ENCODE peak calls at places on chromosomes 13 and 19, in five cellular contexts. A is NT2/D1, J is H1, B is GM12878, Q is HepG2. H is an unnamed sample.

GRCh38 chr13:93861818-93862217 is 617.7 kb downstream of the DCT start:
- DNase-seq in A (peak), J (no peak), B (no peak), Q (no peak), H (peak)

GRCh38 chr19:34254552-34255432 is at the start of gene GARRE1:
- DNase-seq in A (no peak), J (peak), B (no peak), Q (no peak), H (peak)

GRCh38 chr19:1610579-1610978 is 5.3 kb upstream of the UQCR11 start:
- DNase-seq in A (no peak), J (no peak), B (no peak), Q (no peak), H (no peak)

GRCh38 chr13:51420681-51421476 is 32.0 kb downstream of the INTS6 start:
- DNase-seq in A (no peak), J (no peak), B (no peak), Q (no peak), H (no peak)

GRCh38 chr19:31338069-31338767 is 11.0 kb downstream of the TSHZ3 start:
- DNase-seq in A (no peak), J (peak), B (no peak), Q (peak), H (peak)

GRCh38 chr19:7992575-7992974 is 12.9 kb downstream of the ELAVL1 start:
- DNase-seq in A (no peak), J (no peak), B (no peak), Q (no peak), H (no peak)

GRCh38 chr13:20182231-20182846 is 10.4 kb downstream of the GJB2 start:
- DNase-seq in A (peak), J (no peak), B (peak), Q (peak), H (peak)

GRCh38 chr13:32378012-32378411 is 49.9 kb downstream of the N4BP2L1 start:
- DNase-seq in A (no peak), J (no peak), B (no peak), Q (no peak), H (no peak)

GRCh38 chr13:24605923-24606372 is 74.3 kb upstream of the ATP12A start:
- DNase-seq in A (no peak), J (peak), B (no peak), Q (peak), H (no peak)

GRCh38 chr13:93450226-93450625 is 223.6 kb downstream of the GPC6 start:
- DNase-seq in A (no peak), J (no peak), B (no peak), Q (no peak), H (no peak)

GRCh38 chr13:46903748-46904147 is 6.9 kb upstream of the HTR2A start:
- DNase-seq in A (no peak), J (no peak), B (no peak), Q (no peak), H (no peak)

GRCh38 chr19:2087621-2088100 is 8.5 kb downstream of the MOB3A start:
- DNase-seq in A (no peak), J (no peak), B (peak), Q (no peak), H (no peak)

GRCh38 chr19:36771275-36772231 is 1.1 kb downstream of the ZNF850 start:
- DNase-seq in A (no peak), J (peak), B (peak), Q (peak), H (no peak)

GRCh38 chr19:54035215-54036178 is 28.2 kb downstream of the VSTM1 start:
- DNase-seq in A (peak), J (no peak), B (no peak), Q (no peak), H (no peak)

GRCh38 chr19:3708207-3708931 is at the start of gene TJP3:
- DNase-seq in A (no peak), J (peak), B (no peak), Q (peak), H (no peak)

GRCh38 chr13:98761126-98761978 is 8.9 kb upstream of the SLC15A1 start:
- DNase-seq in A (no peak), J (no peak), B (peak), Q (peak), H (no peak)

GRCh38 chr19:31938675-31939074 is 406.7 kb upstream of the ZNF507 start:
- DNase-seq in A (no peak), J (no peak), B (no peak), Q (no peak), H (no peak)

GRCh38 chr13:110426745-110427144 is 119.7 kb downstream of the COL4A2 start:
- DNase-seq in A (no peak), J (no peak), B (no peak), Q (no peak), H (no peak)

GRCh38 chr19:4555657-4556561 is 3.6 kb downstream of the SEMA6B start:
- DNase-seq in A (no peak), J (peak), B (no peak), Q (no peak), H (peak)

GRCh38 chr13:95915102-95915501 is 138.1 kb downstream of the UGGT2 start:
- DNase-seq in A (no peak), J (no peak), B (no peak), Q (no peak), H (no peak)

GRCh38 chr13:109344552-109345157 is 441.7 kb downstream of the IRS2 start:
- DNase-seq in A (no peak), J (no peak), B (no peak), Q (peak), H (no peak)

GRCh38 chr13:88857256-88857655 is 1186.1 kb downstream of the SLITRK5 start:
- DNase-seq in A (no peak), J (no peak), B (no peak), Q (no peak), H (no peak)

GRCh38 chr13:100796463-100796862 is 121.9 kb upstream of the TMTC4 start:
- DNase-seq in A (no peak), J (no peak), B (no peak), Q (no peak), H (no peak)

GRCh38 chr13:110911880-110912279 is 3.0 kb downstream of the ANKRD10 start:
- DNase-seq in A (no peak), J (no peak), B (no peak), Q (no peak), H (no peak)

GRCh38 chr13:44455781-44456180 is 82.2 kb downstream of the SERP2 start:
- DNase-seq in A (no peak), J (no peak), B (no peak), Q (no peak), H (no peak)

GRCh38 chr13:44463759-44464158 is 90.1 kb downstream of the SERP2 start:
- DNase-seq in A (no peak), J (no peak), B (no peak), Q (no peak), H (no peak)

GRCh38 chr13:44459674-44460073 is 86.0 kb downstream of the SERP2 start:
- DNase-seq in A (no peak), J (no peak), B (no peak), Q (no peak), H (no peak)

GRCh38 chr13:44453881-44454280 is 80.3 kb downstream of the SERP2 start:
- DNase-seq in A (no peak), J (no peak), B (no peak), Q (no peak), H (no peak)

DNA sequence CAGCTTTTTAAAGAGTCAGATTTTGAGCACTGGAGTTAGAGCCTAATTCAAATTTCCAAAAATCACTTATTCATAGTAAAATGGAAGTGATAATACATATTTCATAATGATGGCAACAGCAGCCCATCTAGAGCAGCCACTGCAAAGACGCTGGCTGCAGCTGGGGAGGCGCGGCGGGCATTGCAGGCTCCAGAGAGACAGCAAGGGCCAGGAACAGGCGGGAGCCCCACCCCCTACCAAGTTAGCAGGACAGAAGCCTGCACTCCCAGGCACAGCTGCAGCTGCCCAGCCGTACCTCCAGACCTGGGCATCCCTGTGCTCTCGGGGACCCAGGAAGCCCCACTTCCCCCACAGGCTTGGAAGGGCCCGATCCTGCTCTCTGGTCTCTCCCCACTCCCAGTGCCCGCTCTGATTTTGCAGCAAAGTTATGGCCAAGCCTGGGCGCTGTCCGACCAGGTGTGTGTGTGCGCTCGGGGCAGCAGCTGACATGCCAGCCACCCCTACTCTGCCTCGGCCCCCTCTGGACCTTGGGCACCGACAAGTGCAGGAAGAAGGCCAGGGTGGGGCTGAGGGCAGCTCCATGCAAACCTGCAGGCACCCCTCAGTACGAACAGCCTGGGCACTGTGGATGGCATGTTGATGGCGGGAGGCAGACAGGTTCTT is 84.8 kb downstream of the SERP2 start:
- DNase-seq in A (no peak), J (no peak), B (no peak), Q (no peak), H (no peak)
- TF ChIP-seq SUZ12 in A (no peak), J (no peak), B (no peak), Q (no peak), H (no peak)

DNA sequence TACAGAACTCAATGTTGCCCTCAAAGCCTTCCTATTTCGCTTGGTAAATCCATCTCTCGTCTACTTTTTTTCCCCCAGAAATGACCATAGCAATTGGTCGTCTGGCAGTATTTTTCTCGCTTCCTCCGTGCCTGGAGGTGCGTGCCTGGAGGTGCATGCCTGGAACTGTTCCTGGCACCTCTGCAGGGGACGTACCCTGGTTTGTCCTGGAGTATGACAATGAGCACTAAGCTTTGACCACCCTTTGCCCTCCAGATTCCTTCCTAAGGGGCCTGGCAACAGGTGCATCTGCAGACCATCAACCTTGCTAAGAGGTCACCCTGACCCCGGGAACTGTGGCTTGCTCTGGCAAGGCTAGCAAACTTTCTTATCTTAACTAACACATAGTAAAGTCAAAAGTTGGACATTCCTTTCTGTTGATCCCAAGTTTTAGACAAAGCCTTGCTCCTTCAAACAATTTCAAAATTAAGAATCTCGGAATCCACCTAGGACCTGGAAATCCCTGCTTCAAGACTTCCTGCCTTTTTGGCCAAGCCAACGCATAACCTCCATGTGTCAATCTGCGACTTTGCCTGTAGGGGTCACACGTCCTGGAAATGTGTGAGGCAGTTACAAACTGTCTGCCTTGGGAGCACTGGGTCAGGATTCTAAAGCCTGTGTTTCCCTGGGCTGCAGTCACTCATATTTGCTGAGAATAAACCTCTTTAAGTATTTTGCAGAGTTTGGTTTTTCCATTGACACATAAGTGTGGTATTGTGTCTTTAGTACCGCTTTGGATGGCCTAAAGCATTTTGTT is 28.8 kb upstream of the TUBGCP3 start:
- DNase-seq in A (no peak), J (peak), B (no peak), Q (peak), H (peak)
- TF ChIP-seq SUZ12 in A (no peak), J (no peak), B (no peak), Q (no peak), H (no peak)

GRCh38 chr19:41528106-41528505 is 47.9 kb upstream of the CEACAM21 start:
- DNase-seq in A (no peak), J (no peak), B (no peak), Q (no peak), H (no peak)
- TF ChIP-seq SUZ12 in A (no peak), J (no peak), B (no peak), Q (no peak), H (no peak)

DNA sequence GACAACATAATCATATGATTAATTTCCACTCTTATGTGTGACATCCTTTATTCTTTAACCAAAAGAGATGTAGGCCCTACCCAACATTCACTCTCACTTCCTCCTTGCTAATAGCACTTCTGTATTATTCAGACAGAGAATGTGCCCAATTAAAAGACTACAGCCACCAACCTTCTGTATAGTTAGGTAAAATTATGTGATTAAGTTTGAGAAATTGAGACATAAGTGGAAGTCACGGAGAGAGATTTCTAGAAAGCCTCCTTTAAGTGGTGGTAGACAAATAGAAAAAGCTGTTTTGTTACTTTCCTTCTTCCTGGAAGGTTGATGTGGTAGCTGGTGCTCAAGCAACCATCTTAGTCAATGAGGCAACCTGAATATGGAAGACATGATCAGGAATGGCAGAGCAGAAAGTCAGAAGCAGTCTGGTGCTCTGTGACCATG is 14.8 kb downstream of the EPSTI1 start:
- DNase-seq in A (no peak), J (no peak), B (no peak), Q (no peak), H (no peak)
- TF ChIP-seq SUZ12 in A (no peak), J (no peak), B (no peak), Q (no peak), H (no peak)

GRCh38 chr19:16106121-16106520 is 5.6 kb upstream of the RAB8A start:
- DNase-seq in A (no peak), J (no peak), B (no peak), Q (no peak), H (no peak)
- TF ChIP-seq SUZ12 in A (no peak), J (no peak), B (no peak), Q (no peak), H (no peak)

DNA sequence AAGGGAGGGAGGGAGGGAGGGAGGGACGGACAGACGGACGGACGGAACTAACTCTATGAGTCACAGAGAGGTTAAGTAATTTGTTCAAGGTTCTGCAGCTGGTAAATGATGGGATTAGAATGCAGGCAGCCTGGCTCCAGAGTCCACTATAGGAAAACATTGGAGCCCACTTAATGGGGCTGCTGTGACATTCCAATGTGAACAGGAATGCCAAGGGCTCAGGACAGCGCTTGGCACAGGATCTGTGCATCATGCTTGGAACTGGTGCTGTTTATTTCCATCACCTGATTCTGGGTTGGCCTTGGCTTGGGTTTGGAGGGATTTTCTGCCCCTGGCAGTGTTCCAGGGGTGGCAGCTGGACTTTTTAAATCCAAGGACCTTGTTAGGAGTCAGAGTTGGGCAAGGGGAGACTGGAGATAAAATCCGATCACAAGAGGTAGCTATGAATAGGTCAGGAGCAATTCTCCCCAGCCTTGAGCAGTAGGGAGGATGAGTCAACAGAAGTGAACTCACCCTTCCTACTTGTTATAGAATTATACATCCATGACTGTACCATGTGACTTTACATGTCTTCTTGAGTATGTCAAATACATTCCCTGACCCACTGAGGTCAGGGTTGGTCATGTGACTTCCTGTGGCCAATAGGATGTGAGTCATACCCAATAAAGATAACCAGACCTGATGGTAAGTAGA is 7.8 kb upstream of the HIF3A start:
- DNase-seq in A (no peak), J (no peak), B (no peak), Q (peak), H (no peak)
- TF ChIP-seq SUZ12 in A (no peak), J (no peak), B (no peak), Q (no peak), H (no peak)

GRCh38 chr13:37735293-37735692 is 134.3 kb downstream of the TRPC4 start:
- DNase-seq in A (no peak), J (no peak), B (no peak), Q (no peak), H (no peak)
- TF ChIP-seq SUZ12 in A (no peak), J (no peak), B (no peak), Q (no peak), H (no peak)

H was measured in HEK293T.